ENCODE peak calls at places on chromosomes 12 and 14, in four cellular contexts. P is tibial artery, B is stomach, L is neural progenitor cell. W is an unnamed sample.

GRCh38 chr14:65203574-65203973 is 101.3 kb upstream of the MAX start:
- DNase-seq in P (no peak), B (no peak), L (no peak), W (no peak)

GRCh38 chr12:5571115-5571514 is 139.2 kb downstream of the NTF3 start:
- DNase-seq in P (peak; percentile 30), B (no peak), L (no peak), W (no peak)

GRCh38 chr12:105761075-105761474 is 377.7 kb downstream of the NUAK1 start:
- DNase-seq in P (no peak), B (no peak), L (no peak), W (peak; percentile 23)

GRCh38 chr14:68692916-68693771 is 99.7 kb downstream of the ZFP36L1 start:
- DNase-seq in P (peak; percentile 38), B (no peak), L (no peak), W (peak; percentile 70)

GRCh38 chr12:9741726-9742125 is 8.8 kb upstream of the CLECL1 start:
- DNase-seq in P (no peak), B (peak; percentile 43), L (no peak), W (no peak)

GRCh38 chr14:83568141-83568540 is 1961.8 kb upstream of the FLRT2 start:
- DNase-seq in P (no peak), B (no peak), L (no peak), W (no peak)

GRCh38 chr12:26614217-26614616 is 218.8 kb downstream of the ITPR2 start:
- DNase-seq in P (no peak), B (no peak), L (peak; percentile 53), W (no peak)

GRCh38 chr14:64303471-64303917 is 9.3 kb upstream of the ESR2 start:
- DNase-seq in P (no peak), B (no peak), L (peak; percentile 72), W (peak; percentile 62)

GRCh38 chr14:101241807-101242278 is 319.5 kb upstream of the DIO3 start:
- DNase-seq in P (no peak), B (no peak), L (no peak), W (no peak)

GRCh38 chr14:39241637-39242036 is 7.9 kb downstream of the MIA2 start:
- DNase-seq in P (no peak), B (no peak), L (no peak), W (no peak)

GRCh38 chr14:76488551-76488950 is 112.6 kb downstream of the ESRRB start:
- DNase-seq in P (no peak), B (no peak), L (no peak), W (no peak)

GRCh38 chr12:64387201-64387816 is 3.2 kb downstream of the C12orf56 start:
- DNase-seq in P (no peak), B (no peak), L (no peak), W (no peak)

GRCh38 chr12:131895640-131896079 is 1.2 kb downstream of the ULK1 start:
- DNase-seq in P (no peak), B (no peak), L (peak; percentile 11), W (no peak)

GRCh38 chr14:61768240-61768639 is 6.0 kb downstream of the SNAPC1 start:
- DNase-seq in P (no peak), B (no peak), L (no peak), W (no peak)
- TF ChIP-seq CTCF in P (no peak), B (no peak), L (no peak), W (no peak)

GRCh38 chr12:111303531-111303930 is 65.4 kb downstream of the PHETA1 start:
- DNase-seq in P (no peak), B (no peak), L (no peak), W (no peak)

GRCh38 chr12:111309584-111309983 is 59.3 kb downstream of the PHETA1 start:
- DNase-seq in P (no peak), B (no peak), L (no peak), W (no peak)

GRCh38 chr12:111310076-111310870 is 58.6 kb downstream of the PHETA1 start:
- DNase-seq in P (no peak), B (no peak), L (no peak), W (no peak)

GRCh38 chr12:111308473-111308872 is 60.4 kb downstream of the PHETA1 start:
- DNase-seq in P (no peak), B (no peak), L (no peak), W (no peak)

DNA sequence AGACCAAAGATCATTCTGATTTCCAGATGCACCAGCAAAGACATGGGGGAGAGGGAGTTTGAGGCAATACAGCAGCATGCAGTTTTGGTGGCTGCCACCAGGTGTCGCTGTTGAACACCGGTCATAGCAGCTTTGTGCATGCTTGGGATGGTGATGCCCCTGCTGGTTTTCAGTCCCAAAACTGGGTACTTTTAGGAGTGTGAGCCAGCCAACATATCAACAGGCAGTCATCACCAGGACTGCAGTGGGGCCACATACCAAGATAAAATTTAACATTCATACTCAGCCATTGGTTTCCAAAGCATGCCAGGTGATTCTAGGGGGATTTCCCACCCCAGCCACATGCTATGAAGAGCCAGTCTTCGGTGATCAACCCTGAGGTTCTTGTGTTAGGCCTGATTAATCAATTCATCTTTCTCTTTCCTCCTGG is 64.2 kb downstream of the PHETA1 start:
- DNase-seq in P (no peak), B (no peak), L (peak; percentile 22), W (no peak)
- TF ChIP-seq CTCF in P (no peak), B (no peak), L (peak; percentile 81), W (peak; percentile 96)

GRCh38 chr12:88052686-88053085 is 23.5 kb upstream of the C12orf50 start:
- DNase-seq in P (no peak), B (no peak), L (peak; percentile 53), W (peak; percentile 39)
- TF ChIP-seq CTCF in P (peak; percentile 20), B (no peak), L (peak; percentile 61), W (peak; percentile 72)

GRCh38 chr12:14396071-14396470 is 30.6 kb downstream of the ATF7IP start:
- DNase-seq in P (no peak), B (no peak), L (no peak), W (no peak)

GRCh38 chr12:14393736-14394135 is 28.3 kb downstream of the ATF7IP start:
- DNase-seq in P (no peak), B (no peak), L (no peak), W (no peak)

GRCh38 chr12:14395059-14395778 is 29.7 kb downstream of the ATF7IP start:
- DNase-seq in P (no peak), B (no peak), L (no peak), W (no peak)

GRCh38 chr12:14390885-14391530 is 25.5 kb downstream of the ATF7IP start:
- DNase-seq in P (no peak), B (no peak), L (no peak), W (no peak)

DNA sequence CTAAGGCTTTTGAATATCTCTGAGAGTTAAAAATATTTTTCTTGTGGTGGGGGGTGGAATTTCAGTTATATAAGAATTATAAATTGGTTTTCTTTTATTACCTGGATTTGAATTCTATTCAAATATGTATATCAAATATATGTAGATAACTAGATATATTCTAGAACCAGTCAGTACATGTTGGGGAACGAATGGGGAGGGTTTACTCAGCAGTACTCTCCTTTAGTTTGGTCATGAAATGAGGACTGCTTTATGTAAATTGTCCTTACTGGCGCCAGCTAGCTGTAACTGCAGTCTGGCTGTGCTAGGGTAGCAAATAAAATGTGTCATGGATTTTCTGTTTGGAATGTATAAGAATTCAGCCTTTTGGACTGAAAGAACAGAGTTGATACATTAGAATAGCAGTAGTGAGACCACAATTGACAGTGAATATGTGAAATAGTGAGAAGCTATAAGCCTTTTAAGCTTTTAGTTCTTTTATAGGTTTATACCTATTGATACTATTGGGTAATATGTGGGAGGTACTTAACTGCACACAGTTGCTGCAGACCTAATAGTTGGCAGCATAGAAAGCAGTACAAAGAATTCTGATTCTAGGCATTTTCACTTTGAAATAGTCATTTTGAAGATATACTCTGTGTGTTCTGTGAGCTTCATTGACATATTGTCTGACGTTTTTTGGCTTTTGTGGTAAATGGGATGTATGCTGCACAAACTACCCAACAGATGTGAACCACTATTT is 29.0 kb downstream of the ATF7IP start:
- DNase-seq in P (peak; percentile 37), B (peak; percentile 38), L (peak; percentile 73), W (peak; percentile 76)
- TF ChIP-seq CTCF in P (peak; percentile 10), B (no peak), L (peak; percentile 20), W (peak; percentile 39)

DNA sequence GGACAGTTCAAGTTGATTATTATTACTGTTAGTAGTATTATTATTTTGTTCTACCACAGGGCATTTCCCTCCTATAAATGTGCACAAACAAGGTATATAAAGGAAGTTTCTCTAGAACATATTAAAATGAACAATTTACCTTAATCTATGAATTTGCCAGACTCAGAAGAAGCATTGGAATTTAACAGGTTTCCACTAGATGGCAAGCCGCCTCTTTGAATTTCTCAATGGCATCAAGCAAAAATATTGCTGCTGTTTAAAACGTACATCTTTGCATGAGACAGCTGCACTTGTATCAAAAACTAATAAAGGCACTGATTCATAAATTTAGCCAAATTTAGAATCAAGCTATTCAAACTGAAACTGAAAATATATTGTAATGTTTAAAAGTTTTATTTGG is 34.6 kb upstream of the MIS18BP1 start:
- DNase-seq in P (no peak), B (no peak), L (no peak), W (no peak)
- TF ChIP-seq CTCF in P (no peak), B (no peak), L (peak; percentile 29), W (no peak)

DNA sequence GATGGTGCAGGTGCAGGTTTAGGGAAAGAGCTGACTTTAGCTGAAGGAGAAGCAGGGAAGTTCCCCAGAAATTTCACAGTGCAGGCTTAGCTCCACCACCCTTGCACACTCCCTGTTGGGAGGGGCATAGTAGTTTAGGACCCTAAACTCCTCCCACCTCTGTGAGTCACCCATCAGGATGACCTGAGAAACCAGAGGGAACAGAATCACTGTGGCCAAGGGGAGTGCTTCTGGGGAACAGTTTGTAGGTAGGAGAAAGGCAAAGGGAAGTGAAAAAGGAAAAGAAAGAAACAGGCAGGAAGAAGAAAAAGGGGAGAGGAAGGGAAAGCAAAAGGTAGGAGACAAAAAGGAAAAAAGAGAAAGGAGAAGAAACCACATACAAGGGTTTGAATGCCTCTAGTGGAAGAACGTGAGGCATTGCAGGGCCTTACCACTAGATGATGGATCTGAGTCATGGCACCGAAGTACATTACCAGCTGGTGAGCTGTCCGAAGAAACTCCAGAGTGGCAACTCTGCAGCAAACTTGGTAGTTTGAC is 404.2 kb downstream of the SLC6A15 start:
- DNase-seq in P (peak; percentile 36), B (no peak), L (peak; percentile 8), W (peak; percentile 80)
- TF ChIP-seq CTCF in P (peak; percentile 13), B (no peak), L (peak; percentile 36), W (peak; percentile 73)

GRCh38 chr14:29222671-29223268 is 456.2 kb downstream of the FOXG1 start:
- DNase-seq in P (no peak), B (no peak), L (no peak), W (peak; percentile 69)
- TF ChIP-seq CTCF in P (no peak), B (no peak), L (peak; percentile 43), W (peak; percentile 80)